ENCODE peak calls at places on chromosomes 12 and 14, in four cellular contexts. C, Y, T and G are unnamed samples.
A peak's percentile ranks its signal among the peaks of the same experiment; 100 is the strongest.

GRCh38 chr12:65925626-65926025 is 101.3 kb downstream of the HMGA2 start:
- DNase-seq in C (no peak), Y (no peak), T (peak; percentile 25), G (no peak)

GRCh38 chr14:52015411-52016030 is 26.2 kb downstream of the RTRAF start:
- DNase-seq in C (peak; percentile 17), Y (peak; percentile 9), T (peak; percentile 8), G (peak; percentile 39)

GRCh38 chr14:33457617-33458016 is 493.3 kb downstream of the EGLN3 start:
- DNase-seq in C (no peak), Y (no peak), T (no peak), G (no peak)

GRCh38 chr12:1703771-1704170 is 12.9 kb downstream of the ADIPOR2 start:
- DNase-seq in C (no peak), Y (no peak), T (no peak), G (no peak)

GRCh38 chr14:94447986-94448808 is 4.4 kb downstream of the SERPINA11 start:
- DNase-seq in C (no peak), Y (no peak), T (no peak), G (no peak)

GRCh38 chr12:97630875-97631274 is 168.3 kb downstream of the RMST start:
- DNase-seq in C (no peak), Y (no peak), T (no peak), G (no peak)

GRCh38 chr14:88005050-88005481 is at the start of gene GPR65:
- DNase-seq in C (no peak), Y (no peak), T (no peak), G (no peak)

GRCh38 chr14:65332141-65332871 is 80.2 kb upstream of the FUT8 start:
- DNase-seq in C (no peak), Y (no peak), T (no peak), G (no peak)

GRCh38 chr12:52007982-52008510 is 1.3 kb downstream of the TAMALIN start:
- DNase-seq in C (no peak), Y (no peak), T (no peak), G (no peak)

GRCh38 chr12:49098035-49098451 is 3.4 kb upstream of the DHH start:
- DNase-seq in C (peak; percentile 30), Y (peak; percentile 75), T (peak; percentile 28), G (peak; percentile 65)

DNA sequence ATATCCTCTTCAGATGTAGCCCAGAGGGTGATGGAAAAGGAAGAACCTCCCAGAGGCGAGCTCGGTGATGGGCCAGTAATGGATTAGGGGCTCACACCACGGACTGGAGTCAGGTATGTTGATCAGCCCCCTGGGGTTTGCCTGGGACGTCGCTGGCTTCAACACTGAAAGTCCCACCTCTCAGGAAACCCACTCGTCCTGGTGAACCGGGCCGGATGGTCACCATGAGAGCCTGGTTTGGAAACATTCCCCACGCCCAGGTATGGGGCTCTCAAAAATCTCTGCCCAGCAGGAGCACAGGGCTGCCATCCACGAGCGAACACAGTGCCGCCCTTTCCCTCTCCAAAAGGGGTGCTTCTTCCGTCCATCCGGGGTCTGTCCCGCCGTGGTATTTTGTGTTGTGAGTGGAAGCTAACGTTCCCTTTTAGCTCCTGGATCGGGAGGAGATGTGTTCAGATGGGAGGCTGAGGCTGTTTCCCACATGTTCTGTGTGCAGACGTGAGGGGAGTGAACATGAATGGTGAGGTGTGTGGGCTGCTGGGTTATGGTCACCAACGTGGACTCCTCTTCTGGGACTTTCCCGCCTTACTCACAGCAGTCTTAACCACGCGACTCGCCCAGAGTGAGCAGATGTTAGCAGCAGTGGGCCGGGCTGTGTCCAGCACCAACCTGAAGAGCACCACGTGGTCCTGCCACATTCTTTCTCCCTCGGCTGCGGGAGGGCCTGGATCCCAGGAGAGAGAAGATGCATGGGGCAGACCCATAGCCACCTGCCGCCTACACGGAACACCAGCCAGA is 139.2 kb downstream of the KIF26A start:
- DNase-seq in C (no peak), Y (no peak), T (no peak), G (no peak)
- TF ChIP-seq MAZ in C (no peak), Y (no peak), T (no peak), G (no peak)

DNA sequence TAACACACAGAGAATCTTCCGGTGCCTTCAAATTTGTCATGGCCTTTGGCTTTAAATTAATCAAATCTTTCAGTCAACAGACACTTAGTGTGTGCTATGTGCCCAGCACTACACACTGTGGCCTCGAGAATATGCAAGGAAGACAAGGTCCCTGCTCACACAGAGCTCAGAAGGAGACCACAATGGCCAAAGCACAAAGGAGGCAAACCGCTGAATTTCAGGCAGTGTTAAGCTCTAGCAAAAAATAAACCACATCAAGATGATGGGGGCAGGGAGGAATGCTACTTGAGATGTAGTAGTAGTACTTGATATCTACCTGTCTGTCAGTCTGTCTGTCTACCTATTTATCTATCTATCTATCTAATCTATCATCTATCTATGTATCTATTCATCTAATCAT is 227.9 kb downstream of the TMEM132D start:
- DNase-seq in C (no peak), Y (no peak), T (no peak), G (no peak)
- TF ChIP-seq RAD21 in C (no peak), Y (no peak), T (no peak), G (no peak)

DNA sequence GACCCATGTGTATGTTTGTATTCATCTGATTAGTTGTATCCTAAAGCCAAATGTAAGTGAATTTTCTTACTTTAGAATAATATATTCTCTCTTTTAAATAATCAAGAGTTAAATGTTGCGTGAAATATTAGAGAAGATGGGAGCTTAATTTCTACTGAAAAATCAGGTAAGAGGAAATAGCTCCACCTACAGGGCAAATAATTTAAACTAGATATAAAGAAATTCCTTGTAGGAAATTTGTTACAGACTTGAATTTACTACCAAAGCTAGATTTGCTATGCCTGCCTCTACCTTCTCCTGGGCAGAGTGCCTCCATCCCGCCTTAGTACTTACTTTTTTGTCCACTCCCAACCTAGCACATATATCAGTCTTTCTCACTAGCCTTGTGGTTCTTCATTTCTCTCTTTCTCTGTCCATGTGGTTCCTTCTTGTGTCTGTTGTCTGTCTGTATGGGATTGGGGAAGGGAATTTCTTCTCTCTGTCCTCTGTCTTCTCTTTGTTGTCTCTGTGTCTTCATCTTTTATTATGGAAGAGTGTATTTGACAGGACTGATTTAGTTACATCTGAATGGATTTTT is 44.7 kb downstream of the PALS1 start:
- DNase-seq in C (peak; percentile 64), Y (no peak), T (peak; percentile 25), G (peak; percentile 30)
- TF ChIP-seq RFX5 in C (no peak), Y (no peak), T (no peak), G (no peak)

GRCh38 chr14:49892636-49893308 is at the start of gene ARF6:
- DNase-seq in C (peak; percentile 96), Y (peak; percentile 91), T (peak; percentile 93), G (peak; percentile 98)
- TF ChIP-seq MAZ in C (peak; percentile 90), Y (peak; percentile 83), T (peak; percentile 76), G (no peak)

GRCh38 chr14:100580316-100581227 is 6.6 kb downstream of the BEGAIN start:
- DNase-seq in C (no peak), Y (no peak), T (no peak), G (no peak)
- TF ChIP-seq RAD21 in C (no peak), Y (no peak), T (no peak), G (no peak)

DNA sequence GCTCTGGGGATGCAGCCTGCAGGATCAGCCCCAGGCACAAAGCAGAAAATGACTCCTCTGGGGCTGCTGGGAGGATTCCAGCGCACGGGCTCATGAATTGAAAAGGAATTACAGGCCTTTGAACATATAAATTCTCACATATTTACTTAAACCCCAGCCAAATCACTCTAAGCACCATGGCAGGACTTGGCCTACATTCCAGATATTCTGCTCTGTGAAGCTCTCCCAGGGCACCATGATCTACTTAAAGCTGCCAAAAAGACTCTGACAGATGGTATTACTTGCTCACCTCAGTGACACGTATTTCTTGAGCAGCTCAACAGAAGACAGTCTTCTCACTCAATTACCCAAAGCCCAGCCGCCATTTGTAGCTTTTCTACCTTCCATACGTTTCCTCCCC is 87.1 kb downstream of the ZFC3H1 start:
- DNase-seq in C (no peak), Y (no peak), T (no peak), G (no peak)
- TF ChIP-seq RFX5 in C (no peak), Y (no peak), T (no peak), G (no peak)

GRCh38 chr12:48004039-48004940 is at the start of gene COL2A1:
- DNase-seq in C (peak; percentile 12), Y (no peak), T (no peak), G (peak; percentile 35)

GRCh38 chr12:48003226-48004038 is 844 bp downstream of the COL2A1 start:
- DNase-seq in C (no peak), Y (no peak), T (no peak), G (peak; percentile 20)

GRCh38 chr12:48005750-48006021 is 1.4 kb upstream of the COL2A1 start:
- DNase-seq in C (no peak), Y (no peak), T (no peak), G (no peak)

GRCh38 chr12:48007206-48007605 is 2.9 kb upstream of the COL2A1 start:
- DNase-seq in C (no peak), Y (no peak), T (no peak), G (no peak)

GRCh38 chr12:48004941-48005749 is 869 bp upstream of the COL2A1 start:
- DNase-seq in C (no peak), Y (no peak), T (no peak), G (no peak)
- TF ChIP-seq MAZ in C (no peak), Y (no peak), T (no peak), G (no peak)